ENCODE peak calls at places on chromosomes 2 and 18, in eight cellular contexts. Q, Y, H, I, C, Z, M and K are unnamed samples.

GRCh38 chr2:158214431-158214830 is 112.8 kb downstream of the UPP2 start:
- DNase-seq in H (no peak), Q (peak; percentile 31), I (no peak), C (no peak), Z (no peak), M (no peak), Y (no peak), K (no peak)

GRCh38 chr18:58896734-58897508 is 32.2 kb downstream of the ZNF532 start:
- DNase-seq in M (no peak), I (no peak), H (no peak), C (no peak), Q (no peak), Y (no peak), Z (no peak), K (peak; percentile 86)

GRCh38 chr2:145827235-145827634 is 1307.3 kb upstream of the ZEB2 start:
- DNase-seq in H (no peak), I (no peak), C (no peak), Y (no peak), Z (no peak), Q (no peak), M (no peak), K (no peak)

GRCh38 chr2:7881038-7881437 is 800.8 kb upstream of the ID2 start:
- DNase-seq in H (no peak), M (no peak), Q (peak; percentile 56), I (no peak), Y (no peak), C (no peak), Z (no peak), K (no peak)

GRCh38 chr18:63405986-63406385 is 16.3 kb downstream of the VPS4B start:
- DNase-seq in Q (no peak), C (no peak), M (no peak), H (peak; percentile 70), I (no peak), Z (peak; percentile 79), Y (no peak), K (no peak)

GRCh38 chr2:7292154-7292553 is 374.9 kb downstream of the RNF144A start:
- DNase-seq in Z (no peak), I (no peak), C (no peak), Q (no peak), Y (no peak), H (no peak), M (no peak), K (no peak)

GRCh38 chr2:239381709-239382134 is 19.1 kb downstream of the HDAC4 start:
- DNase-seq in Q (no peak), H (peak; percentile 23), I (peak; percentile 14), Z (no peak), Y (peak; percentile 45), C (no peak), M (peak; percentile 4), K (no peak)

GRCh38 chr2:45370367-45370766 is 240.7 kb downstream of the SRBD1 start:
- DNase-seq in I (no peak), Z (no peak), C (no peak), M (no peak), Q (peak; percentile 46), H (no peak), Y (no peak), K (no peak)

GRCh38 chr2:239879423-239880084 is 145.6 kb downstream of the NDUFA10 start:
- DNase-seq in M (no peak), Y (peak; percentile 48), H (no peak), I (no peak), Z (no peak), Q (no peak), C (peak; percentile 3), K (no peak)

GRCh38 chr2:45728458-45728942 is 77.0 kb downstream of the PRKCE start:
- DNase-seq in I (no peak), H (no peak), Y (no peak), Q (no peak), Z (no peak), C (no peak), M (no peak), K (no peak)

GRCh38 chr2:26568076-26568890 is 72.9 kb downstream of the CIB4 start:
- DNase-seq in Q (no peak), M (no peak), C (no peak), H (no peak), Y (no peak), I (no peak), Z (no peak), K (peak; percentile 0)

GRCh38 chr2:232529806-232530547 is 4.0 kb downstream of the CHRND start:
- DNase-seq in Q (no peak), I (peak; percentile 39), M (no peak), H (peak; percentile 40), Z (no peak), C (no peak), Y (peak; percentile 12), K (no peak)

GRCh38 chr2:214484239-214484638 is 73.4 kb downstream of the VWC2L start:
- DNase-seq in C (no peak), H (no peak), Q (no peak), I (no peak), Y (no peak), Z (no peak), M (no peak), K (no peak)

GRCh38 chr18:410103-410502 is 90.4 kb downstream of the COLEC12 start:
- DNase-seq in C (no peak), I (no peak), Y (no peak), H (no peak), Z (no peak), M (no peak), Q (no peak), K (no peak)

GRCh38 chr2:72538486-72538885 is 287.3 kb downstream of the EXOC6B start:
- DNase-seq in Q (peak; percentile 53), M (no peak), Y (no peak), Z (no peak), H (no peak), C (no peak), I (no peak), K (no peak)

GRCh38 chr2:213246665-213247281 is 37.5 kb upstream of the SPAG16 start:
- DNase-seq in Y (peak; percentile 11), Z (peak; percentile 19), Q (peak; percentile 20), M (no peak), C (peak; percentile 46), H (no peak), I (no peak), K (peak; percentile 35)

GRCh38 chr18:49112031-49112430 is 161.3 kb upstream of the SMAD7 start:
- DNase-seq in H (no peak), Q (no peak), I (no peak), M (no peak), Z (no peak), Y (no peak), C (no peak), K (no peak)

GRCh38 chr18:70659026-70659726 is 370.3 kb downstream of the SOCS6 start:
- DNase-seq in Z (no peak), Y (no peak), C (no peak), Q (no peak), H (no peak), I (no peak), M (no peak), K (no peak)

GRCh38 chr18:22914633-22915032 is 18.5 kb upstream of the RBBP8 start:
- DNase-seq in Q (no peak), Z (no peak), M (no peak), H (no peak), Y (no peak), I (no peak), C (no peak), K (no peak)
- H3K4me3 ChIP-seq in Q (no peak overlapping the region), Z (peak overlapping the region; percentile 16), M (no peak overlapping the region), H (no peak overlapping the region), Y (no peak overlapping the region), I (peak overlapping the region; percentile 36), C (no peak overlapping the region), K (no peak overlapping the region)

DNA sequence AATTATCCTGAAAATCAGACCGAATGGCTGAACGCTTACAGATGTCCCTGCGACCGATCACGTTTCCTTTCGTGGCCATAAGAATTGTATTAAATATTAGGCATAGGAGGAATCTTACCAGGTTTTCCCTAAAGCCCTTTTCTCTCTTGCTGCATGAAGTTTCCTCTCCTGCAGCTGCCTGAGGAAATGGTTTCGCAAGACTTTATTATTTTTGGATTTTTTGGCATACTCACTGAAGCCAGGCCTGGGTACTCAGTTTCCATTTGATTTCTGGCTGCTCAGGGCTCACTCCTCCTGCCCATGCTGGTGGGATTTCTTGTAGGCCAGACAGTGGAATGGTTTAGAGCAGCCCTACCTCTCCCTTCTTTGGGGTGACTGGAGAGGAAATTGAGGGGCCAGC is 114.0 kb downstream of the KLHL29 start:
- DNase-seq in H (no peak), I (no peak), M (no peak), C (no peak), Q (no peak), Y (no peak), Z (no peak), K (no peak)
- H3K27ac ChIP-seq in H (no peak overlapping the region), I (no peak overlapping the region), M (peak overlapping the region; percentile 40), C (no peak overlapping the region), Q (no peak overlapping the region), Y (no peak overlapping the region), Z (peak overlapping the region; percentile 3), K (peak overlapping the region; percentile 96)

DNA sequence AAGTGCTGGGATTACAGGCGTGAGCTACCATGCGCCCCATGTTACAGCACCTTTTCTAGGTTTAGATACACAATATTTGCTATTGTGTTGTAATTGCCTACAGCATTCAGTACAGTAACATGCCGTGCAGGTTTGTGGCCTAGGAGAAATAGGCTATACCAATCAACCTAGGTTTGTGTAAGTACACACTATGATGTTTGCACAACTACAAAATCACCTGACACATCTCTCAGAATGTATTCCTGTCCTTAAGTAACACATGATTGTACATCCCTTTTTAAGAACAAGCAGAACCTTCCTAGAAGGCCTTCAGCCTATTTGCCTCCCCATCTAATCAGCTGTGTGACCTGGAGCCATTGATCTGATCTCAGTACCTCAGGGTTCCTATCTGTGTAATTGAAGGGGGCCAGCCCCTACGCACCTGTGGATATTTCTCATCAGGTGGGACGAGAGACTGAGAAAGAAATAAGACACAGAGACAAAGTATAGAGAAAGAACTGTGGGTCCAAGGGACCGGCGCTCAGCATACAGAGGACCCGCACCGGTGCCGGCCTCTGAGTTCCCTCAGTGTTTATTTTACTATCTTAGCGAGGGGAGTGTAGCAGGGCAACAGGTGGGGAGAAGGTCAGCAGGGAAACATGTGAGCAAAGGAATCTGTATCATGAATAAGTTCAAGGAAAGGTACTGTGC is 18.7 kb upstream of the TMBIM1 start:
- DNase-seq in M (no peak), Z (no peak), H (no peak), Q (no peak), I (no peak), C (no peak), Y (no peak), K (no peak)
- TF ChIP-seq CTCF in M (no peak), Z (no peak), H (no peak), Q (no peak), I (no peak), C (no peak), Y (no peak), K (no peak)

GRCh38 chr2:203908344-203909185 is 28.0 kb upstream of the ICOS start:
- DNase-seq in H (no peak), C (no peak), Z (no peak), M (no peak), Q (no peak), I (no peak), Y (no peak), K (no peak)

GRCh38 chr2:203909192-203909945 is 27.2 kb upstream of the ICOS start:
- DNase-seq in H (no peak), Y (peak; percentile 48), I (no peak), C (peak; percentile 37), Q (peak; percentile 56), M (no peak), Z (no peak), K (no peak)

GRCh38 chr2:203905661-203906060 is 30.9 kb upstream of the ICOS start:
- DNase-seq in M (no peak), Q (peak; percentile 23), C (no peak), I (no peak), H (no peak), Z (no peak), Y (no peak), K (no peak)

GRCh38 chr2:203913947-203914346 is 22.6 kb upstream of the ICOS start:
- DNase-seq in C (no peak), M (no peak), I (no peak), Q (no peak), Y (no peak), H (no peak), Z (no peak), K (no peak)

GRCh38 chr2:203909946-203910476 is 26.6 kb upstream of the ICOS start:
- DNase-seq in Z (no peak), Q (no peak), M (no peak), Y (no peak), I (no peak), H (no peak), C (no peak), K (no peak)
- H3K4me3 ChIP-seq in Z (no peak overlapping the region), Q (no peak overlapping the region), M (no peak overlapping the region), Y (no peak overlapping the region), I (peak overlapping the region; percentile 39), H (no peak overlapping the region), C (no peak overlapping the region), K (no peak overlapping the region)